ENCODE peak calls at places on chromosomes 16 and 17, in nine cellular contexts. One of them, this sample, is unnamed.

GRCh38 chr16:76598498-76598897 is 321.3 kb downstream of the CNTNAP4 start:
- DNase-seq in NCI-H1092 treated with DMSO at 0.1 percent for 48 hours: no peak
- DNase-seq in neural progenitor cell: no peak
- DNase-seq in CD4-positive, alpha-beta T cell: no peak
- DNase-seq in EH: no peak
- DNase-seq in NCI-H748 treated with DMSO at 0.1 percent for 48 hours: no peak
- DNase-seq in Kasumi-1: no peak
- DNase-seq in activated CD4-positive, alpha-beta T cell treated with anti-CD3 and anti-CD28 coated beads, Interleukin-2, amount 50 U/mL, for 1 hour: no peak
- DNase-seq in neural crest cell: no peak
- DNase-seq in this sample: no peak

GRCh38 chr17:65050438-65050837 is 6.1 kb downstream of the GNA13 start:
- DNase-seq in NCI-H1092 treated with DMSO at 0.1 percent for 48 hours: no peak
- DNase-seq in neural progenitor cell: no peak
- DNase-seq in CD4-positive, alpha-beta T cell: no peak
- DNase-seq in EH: no peak
- DNase-seq in NCI-H748 treated with DMSO at 0.1 percent for 48 hours: no peak
- DNase-seq in Kasumi-1: no peak
- DNase-seq in activated CD4-positive, alpha-beta T cell treated with anti-CD3 and anti-CD28 coated beads, Interleukin-2, amount 50 U/mL, for 1 hour: no peak
- DNase-seq in neural crest cell: no peak
- DNase-seq in this sample: no peak

GRCh38 chr17:59607817-59608403 is 11.8 kb upstream of the CLTC start:
- DNase-seq in NCI-H1092 treated with DMSO at 0.1 percent for 48 hours: no peak
- DNase-seq in neural progenitor cell: peak
- DNase-seq in CD4-positive, alpha-beta T cell: peak
- DNase-seq in EH: no peak
- DNase-seq in NCI-H748 treated with DMSO at 0.1 percent for 48 hours: no peak
- DNase-seq in Kasumi-1: peak
- DNase-seq in activated CD4-positive, alpha-beta T cell treated with anti-CD3 and anti-CD28 coated beads, Interleukin-2, amount 50 U/mL, for 1 hour: peak
- DNase-seq in neural crest cell: no peak
- DNase-seq in this sample: no peak

GRCh38 chr16:5186381-5186903 is 88.8 kb upstream of the EEF2KMT start:
- DNase-seq in NCI-H1092 treated with DMSO at 0.1 percent for 48 hours: no peak
- DNase-seq in neural progenitor cell: no peak
- DNase-seq in CD4-positive, alpha-beta T cell: no peak
- DNase-seq in EH: no peak
- DNase-seq in NCI-H748 treated with DMSO at 0.1 percent for 48 hours: no peak
- DNase-seq in Kasumi-1: no peak
- DNase-seq in activated CD4-positive, alpha-beta T cell treated with anti-CD3 and anti-CD28 coated beads, Interleukin-2, amount 50 U/mL, for 1 hour: no peak
- DNase-seq in neural crest cell: no peak
- DNase-seq in this sample: no peak

GRCh38 chr16:73329363-73330306 is 281.7 kb upstream of the ZFHX3 start:
- DNase-seq in NCI-H1092 treated with DMSO at 0.1 percent for 48 hours: no peak
- DNase-seq in neural progenitor cell: peak
- DNase-seq in CD4-positive, alpha-beta T cell: no peak
- DNase-seq in EH: no peak
- DNase-seq in NCI-H748 treated with DMSO at 0.1 percent for 48 hours: no peak
- DNase-seq in Kasumi-1: no peak
- DNase-seq in activated CD4-positive, alpha-beta T cell treated with anti-CD3 and anti-CD28 coated beads, Interleukin-2, amount 50 U/mL, for 1 hour: no peak
- DNase-seq in neural crest cell: no peak
- DNase-seq in this sample: no peak

GRCh38 chr17:752620-753219 is 656 bp upstream of the GEMIN4 start:
- DNase-seq in NCI-H1092 treated with DMSO at 0.1 percent for 48 hours: peak
- DNase-seq in neural progenitor cell: peak
- DNase-seq in CD4-positive, alpha-beta T cell: no peak
- DNase-seq in EH: peak
- DNase-seq in NCI-H748 treated with DMSO at 0.1 percent for 48 hours: peak
- DNase-seq in Kasumi-1: no peak
- DNase-seq in activated CD4-positive, alpha-beta T cell treated with anti-CD3 and anti-CD28 coated beads, Interleukin-2, amount 50 U/mL, for 1 hour: no peak
- DNase-seq in neural crest cell: no peak
- DNase-seq in this sample: peak

GRCh38 chr16:9332574-9333148 is 241.2 kb downstream of the HAPSTR1 start:
- DNase-seq in NCI-H1092 treated with DMSO at 0.1 percent for 48 hours: no peak
- DNase-seq in neural progenitor cell: no peak
- DNase-seq in CD4-positive, alpha-beta T cell: no peak
- DNase-seq in EH: no peak
- DNase-seq in NCI-H748 treated with DMSO at 0.1 percent for 48 hours: no peak
- DNase-seq in Kasumi-1: no peak
- DNase-seq in activated CD4-positive, alpha-beta T cell treated with anti-CD3 and anti-CD28 coated beads, Interleukin-2, amount 50 U/mL, for 1 hour: no peak
- DNase-seq in neural crest cell: no peak
- DNase-seq in this sample: no peak

GRCh38 chr17:4142107-4142900 is 526 bp downstream of the ZZEF1 start:
- DNase-seq in NCI-H1092 treated with DMSO at 0.1 percent for 48 hours: no peak
- DNase-seq in neural progenitor cell: peak
- DNase-seq in CD4-positive, alpha-beta T cell: peak
- DNase-seq in EH: peak
- DNase-seq in NCI-H748 treated with DMSO at 0.1 percent for 48 hours: no peak
- DNase-seq in Kasumi-1: no peak
- DNase-seq in activated CD4-positive, alpha-beta T cell treated with anti-CD3 and anti-CD28 coated beads, Interleukin-2, amount 50 U/mL, for 1 hour: peak
- DNase-seq in neural crest cell: peak
- DNase-seq in this sample: no peak

GRCh38 chr17:2936351-2936750 is 127.1 kb downstream of the OR1D5 start:
- DNase-seq in NCI-H1092 treated with DMSO at 0.1 percent for 48 hours: no peak
- DNase-seq in neural progenitor cell: no peak
- DNase-seq in CD4-positive, alpha-beta T cell: no peak
- DNase-seq in EH: no peak
- DNase-seq in NCI-H748 treated with DMSO at 0.1 percent for 48 hours: no peak
- DNase-seq in Kasumi-1: no peak
- DNase-seq in activated CD4-positive, alpha-beta T cell treated with anti-CD3 and anti-CD28 coated beads, Interleukin-2, amount 50 U/mL, for 1 hour: no peak
- DNase-seq in neural crest cell: no peak
- DNase-seq in this sample: no peak

GRCh38 chr17:17741346-17742023 is 60.2 kb downstream of the RAI1 start:
- DNase-seq in NCI-H1092 treated with DMSO at 0.1 percent for 48 hours: no peak
- DNase-seq in neural progenitor cell: peak
- DNase-seq in CD4-positive, alpha-beta T cell: no peak
- DNase-seq in EH: no peak
- DNase-seq in NCI-H748 treated with DMSO at 0.1 percent for 48 hours: no peak
- DNase-seq in Kasumi-1: no peak
- DNase-seq in activated CD4-positive, alpha-beta T cell treated with anti-CD3 and anti-CD28 coated beads, Interleukin-2, amount 50 U/mL, for 1 hour: no peak
- DNase-seq in neural crest cell: peak
- DNase-seq in this sample: no peak

GRCh38 chr16:4333308-4333638 is 17.4 kb downstream of the GLIS2 start:
- DNase-seq in NCI-H1092 treated with DMSO at 0.1 percent for 48 hours: no peak
- DNase-seq in neural progenitor cell: no peak
- DNase-seq in CD4-positive, alpha-beta T cell: no peak
- DNase-seq in EH: no peak
- DNase-seq in NCI-H748 treated with DMSO at 0.1 percent for 48 hours: no peak
- DNase-seq in Kasumi-1: no peak
- DNase-seq in activated CD4-positive, alpha-beta T cell treated with anti-CD3 and anti-CD28 coated beads, Interleukin-2, amount 50 U/mL, for 1 hour: no peak
- DNase-seq in neural crest cell: no peak
- DNase-seq in this sample: no peak

GRCh38 chr17:77753691-77754265 is 204.7 kb upstream of the TNRC6C start:
- DNase-seq in NCI-H1092 treated with DMSO at 0.1 percent for 48 hours: no peak
- DNase-seq in neural progenitor cell: no peak
- DNase-seq in CD4-positive, alpha-beta T cell: no peak
- DNase-seq in EH: no peak
- DNase-seq in NCI-H748 treated with DMSO at 0.1 percent for 48 hours: no peak
- DNase-seq in Kasumi-1: no peak
- DNase-seq in activated CD4-positive, alpha-beta T cell treated with anti-CD3 and anti-CD28 coated beads, Interleukin-2, amount 50 U/mL, for 1 hour: no peak
- DNase-seq in neural crest cell: no peak
- DNase-seq in this sample: no peak

GRCh38 chr16:54928016-54928356 is 2.7 kb upstream of the IRX5 start:
- DNase-seq in NCI-H1092 treated with DMSO at 0.1 percent for 48 hours: no peak
- DNase-seq in neural progenitor cell: peak
- DNase-seq in CD4-positive, alpha-beta T cell: no peak
- DNase-seq in EH: peak
- DNase-seq in NCI-H748 treated with DMSO at 0.1 percent for 48 hours: peak
- DNase-seq in Kasumi-1: peak
- DNase-seq in activated CD4-positive, alpha-beta T cell treated with anti-CD3 and anti-CD28 coated beads, Interleukin-2, amount 50 U/mL, for 1 hour: no peak
- DNase-seq in neural crest cell: peak
- DNase-seq in this sample: peak